ENCODE peak calls at places on chromosomes 13 and 19, in six cellular contexts. A, O, I, E, M and D are unnamed samples.

GRCh38 chr13:30722361-30722760 is 13.0 kb upstream of the ALOX5AP start:
- DNase-seq in O (no peak), M (no peak), I (no peak), A (no peak), E (no peak), D (no peak)

GRCh38 chr13:103876571-103876970 is 810.4 kb upstream of the SLC10A2 start:
- DNase-seq in E (no peak), O (no peak), I (no peak), A (no peak), M (no peak), D (no peak)

GRCh38 chr19:49997709-49998108 is 27.5 kb downstream of the VRK3 start:
- DNase-seq in E (peak), I (peak), M (peak), A (peak), O (peak), D (no peak)

GRCh38 chr19:50266896-50267295 is 62.3 kb downstream of the KCNC3 start:
- DNase-seq in A (peak), I (peak), E (peak), M (peak), O (no peak), D (peak)

GRCh38 chr13:114151565-114152284 is 19.3 kb upstream of the RASA3 start:
- DNase-seq in I (no peak), A (peak), M (no peak), O (no peak), E (peak), D (no peak)

GRCh38 chr13:35979378-35979911 is 151.7 kb downstream of the DCLK1 start:
- DNase-seq in M (no peak), I (no peak), O (no peak), A (no peak), E (no peak), D (no peak)

GRCh38 chr13:40254394-40254793 is 412.0 kb downstream of the FOXO1 start:
- DNase-seq in M (no peak), I (no peak), O (no peak), E (no peak), A (no peak), D (no peak)

GRCh38 chr13:95603887-95604533 is 40.5 kb downstream of the DZIP1 start:
- DNase-seq in M (no peak), E (no peak), I (no peak), O (no peak), A (no peak), D (no peak)

GRCh38 chr13:105196052-105196451 is 1339.4 kb downstream of the EFNB2 start:
- DNase-seq in O (no peak), E (no peak), A (no peak), M (no peak), I (no peak), D (no peak)

GRCh38 chr13:44206429-44206828 is 167.2 kb upstream of the SERP2 start:
- DNase-seq in A (no peak), O (no peak), I (no peak), E (no peak), M (no peak), D (no peak)

GRCh38 chr19:39046037-39046821 is 13.9 kb upstream of the FBXO27 start:
- DNase-seq in A (peak), I (no peak), M (no peak), E (no peak), O (no peak), D (no peak)

GRCh38 chr13:108306768-108307332 is 37.3 kb downstream of the TNFSF13B start:
- DNase-seq in M (no peak), O (no peak), E (no peak), A (no peak), I (no peak), D (no peak)

GRCh38 chr19:44598880-44599279 is 14.5 kb upstream of the IGSF23 start:
- DNase-seq in A (no peak), E (no peak), I (no peak), O (no peak), M (no peak), D (no peak)

GRCh38 chr19:32165176-32165575 is 180.2 kb upstream of the ZNF507 start:
- DNase-seq in I (peak), M (no peak), E (no peak), O (no peak), A (no peak), D (no peak)

GRCh38 chr19:19259741-19260140 is 13.4 kb downstream of the TM6SF2 start:
- DNase-seq in M (peak), I (peak), O (no peak), E (peak), A (peak), D (peak)

GRCh38 chr13:103443604-103444003 is 377.4 kb upstream of the SLC10A2 start:
- DNase-seq in A (no peak), E (no peak), M (no peak), I (no peak), O (no peak), D (no peak)

GRCh38 chr13:77055158-77055557 is 28.2 kb upstream of the FBXL3 start:
- DNase-seq in E (no peak), O (no peak), A (no peak), I (no peak), M (no peak), D (no peak)

GRCh38 chr13:53368948-53369347 is 340.3 kb downstream of the OLFM4 start:
- DNase-seq in I (no peak), M (no peak), O (no peak), A (no peak), E (no peak), D (no peak)

GRCh38 chr13:101522607-101523006 is 70.1 kb downstream of the ITGBL1 start:
- DNase-seq in E (no peak), O (no peak), A (no peak), I (no peak), M (no peak), D (no peak)

GRCh38 chr13:96984061-96984508 is 10.2 kb downstream of the OXGR1 start:
- DNase-seq in I (no peak), E (no peak), A (no peak), M (peak), O (peak), D (no peak)

GRCh38 chr13:112750570-112750969 is 60.7 kb downstream of the ATP11A start:
- DNase-seq in I (no peak), O (no peak), E (no peak), A (no peak), M (no peak), D (no peak)

GRCh38 chr13:113666324-113666660 is 727 bp upstream of the GRK1 start:
- DNase-seq in A (no peak), M (no peak), I (no peak), E (no peak), O (no peak), D (no peak)

GRCh38 chr19:51375504-51376221 is 3.2 kb upstream of the NKG7 start:
- DNase-seq in A (no peak), E (no peak), O (peak), I (no peak), M (no peak), D (no peak)

GRCh38 chr13:26133851-26134250 is 82.0 kb upstream of the SHISA2 start:
- DNase-seq in E (no peak), O (no peak), I (no peak), A (no peak), M (no peak), D (peak)

GRCh38 chr19:54206030-54206830 is 5.6 kb downstream of the RPS9 start:
- DNase-seq in I (no peak), O (no peak), A (no peak), E (peak), M (no peak), D (no peak)

GRCh38 chr19:289651-290538 is 1.3 kb downstream of the PLPP2 start:
- DNase-seq in M (peak), O (no peak), E (peak), I (peak), A (peak), D (peak)

GRCh38 chr19:392375-392970 is 16.5 kb downstream of the C2CD4C start:
- DNase-seq in O (no peak), I (no peak), M (no peak), A (no peak), E (no peak), D (no peak)

GRCh38 chr13:93953856-93954255 is 525.6 kb downstream of the DCT start:
- DNase-seq in M (no peak), E (no peak), O (no peak), I (no peak), A (no peak), D (no peak)

GRCh38 chr19:31416548-31416947 is 67.3 kb upstream of the TSHZ3 start:
- DNase-seq in O (no peak), M (no peak), A (no peak), I (no peak), E (no peak), D (no peak)

GRCh38 chr13:35475960-35476943 is at the start of gene MAB21L1:
- DNase-seq in I (peak), O (no peak), E (no peak), A (no peak), M (peak), D (no peak)

GRCh38 chr13:113856716-113857065 is 7.2 kb downstream of the GAS6 start:
- DNase-seq in O (no peak), E (no peak), A (no peak), I (peak), M (no peak), D (no peak)

GRCh38 chr19:5958851-5959122 is 19.2 kb downstream of the RANBP3 start:
- DNase-seq in I (no peak), A (no peak), O (no peak), E (no peak), M (no peak), D (no peak)

GRCh38 chr19:29260477-29261317 is 47.7 kb upstream of the UQCRFS1 start:
- DNase-seq in M (peak), O (peak), E (peak), I (peak), A (peak), D (peak)

GRCh38 chr13:80340643-80341097 is 256 bp downstream of the SPRY2 start:
- DNase-seq in O (no peak), E (no peak), A (no peak), M (no peak), I (no peak), D (no peak)
- TF ChIP-seq YY1 in O (no peak), E (no peak), A (no peak), M (no peak), I (no peak), D (no peak)

GRCh38 chr19:40055049-40055448 is 982 bp downstream of the ZNF780B start:
- DNase-seq in I (no peak), O (no peak), M (peak), A (no peak), E (peak), D (no peak)

GRCh38 chr19:40057166-40057565 is 1.1 kb upstream of the ZNF780B start:
- DNase-seq in I (no peak), O (no peak), M (no peak), E (no peak), A (no peak), D (no peak)

GRCh38 chr19:40056505-40056904 is 474 bp upstream of the ZNF780B start:
- DNase-seq in A (no peak), O (no peak), I (no peak), E (no peak), M (no peak), D (no peak)

GRCh38 chr19:40054632-40055031 is 1.4 kb downstream of the ZNF780B start:
- DNase-seq in M (peak), A (no peak), O (no peak), I (no peak), E (no peak), D (no peak)

GRCh38 chr19:40055832-40056504 is at the start of gene ZNF780B:
- DNase-seq in M (peak), I (peak), A (peak), E (peak), O (peak), D (peak)
- H3K9ac ChIP-seq in M (peak), I (peak), A (peak), E (peak), O (peak), D (peak)

GRCh38 chr19:43430976-43431375 is 16.3 kb downstream of the TEX101 start:
- DNase-seq in A (no peak), I (no peak), E (no peak), M (no peak), O (no peak), D (no peak)

GRCh38 chr19:43433689-43434088 is 19.0 kb downstream of the TEX101 start:
- DNase-seq in I (no peak), E (no peak), M (no peak), A (no peak), O (no peak), D (no peak)

GRCh38 chr19:43432866-43433673 is 18.4 kb downstream of the TEX101 start:
- DNase-seq in O (no peak), I (peak), M (peak), A (peak), E (peak), D (peak)

GRCh38 chr19:43429395-43429794 is 14.7 kb downstream of the TEX101 start:
- DNase-seq in A (no peak), I (no peak), O (no peak), M (no peak), E (no peak), D (no peak)

DNA sequence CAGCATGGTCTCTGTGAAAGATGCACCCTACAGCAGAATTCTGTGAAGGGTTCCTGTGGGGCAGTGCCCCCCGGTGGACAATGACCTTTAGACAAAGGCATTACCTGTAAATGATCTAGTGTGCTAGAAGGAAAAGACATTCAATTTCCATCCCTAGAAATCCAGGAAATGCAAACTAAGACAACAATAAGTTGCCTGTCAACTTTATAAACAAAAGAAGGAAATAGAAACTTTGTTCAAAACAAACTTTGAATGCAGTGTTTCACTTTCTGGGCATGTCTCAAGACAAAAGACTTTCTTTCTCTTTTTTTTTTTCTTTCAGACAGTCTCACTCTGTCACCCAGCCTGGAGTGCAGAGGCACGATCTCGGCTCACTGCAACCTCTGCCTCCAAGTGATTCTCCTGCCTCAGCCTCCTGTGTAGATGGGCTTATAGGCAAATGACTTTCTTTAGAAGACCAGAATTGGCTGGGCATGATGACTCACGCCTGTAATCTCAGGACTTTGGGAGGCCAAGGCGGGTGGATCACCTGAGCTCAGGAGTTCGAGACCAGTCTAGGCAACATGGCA is 15.5 kb downstream of the TEX101 start:
- DNase-seq in M (no peak), O (no peak), A (no peak), I (no peak), E (no peak), D (no peak)
- TF ChIP-seq YY1 in M (no peak), O (no peak), A (no peak), I (no peak), E (no peak), D (no peak)

GRCh38 chr19:1568320-1569019 is at the start of gene MEX3D:
- DNase-seq in I (peak), E (peak), M (peak), O (no peak), A (no peak), D (no peak)
- H3K9ac ChIP-seq in I (peak), E (peak), M (peak), O (no peak), A (peak), D (peak)

DNA sequence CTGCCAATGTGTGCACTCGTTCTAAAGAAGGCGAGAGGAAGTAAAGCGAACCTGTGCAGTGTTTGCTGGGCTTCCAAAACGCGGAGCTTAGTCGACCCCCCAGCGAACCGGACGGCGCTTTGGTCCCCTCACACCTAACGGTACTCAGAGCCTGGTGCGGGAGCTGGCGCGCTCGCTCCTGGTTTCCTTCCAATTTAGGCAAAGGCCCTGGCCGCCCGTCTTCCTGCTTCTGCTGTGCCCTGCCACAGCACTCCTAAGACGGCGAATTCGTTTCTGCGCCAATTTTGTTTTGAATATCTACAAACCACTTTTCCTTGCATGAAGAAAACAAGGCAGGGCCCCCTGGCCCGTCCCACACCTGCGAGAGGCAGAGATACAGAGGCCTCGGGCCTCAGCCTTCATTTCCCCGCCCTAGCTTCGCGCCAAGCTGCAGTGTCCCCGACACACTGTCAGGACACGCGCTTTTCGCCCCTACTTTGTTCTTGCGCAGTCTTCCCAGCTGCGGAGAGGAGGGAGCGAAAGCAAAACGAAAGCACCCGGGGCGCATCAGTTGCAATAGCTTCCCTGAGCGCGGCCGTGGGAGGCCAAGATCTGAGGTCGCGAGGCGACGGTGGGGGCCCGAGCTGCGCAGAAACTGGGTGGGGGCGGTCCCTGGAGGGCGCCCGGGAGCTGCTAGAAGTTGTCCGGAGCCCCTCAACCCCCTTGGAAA is 111.9 kb downstream of the KCNRG start:
- DNase-seq in A (no peak), I (peak), O (no peak), M (no peak), E (no peak), D (no peak)
- TF ChIP-seq YY1 in A (no peak), I (no peak), O (no peak), M (no peak), E (no peak), D (no peak)

GRCh38 chr19:46718934-46719551 is 2.1 kb upstream of the PRKD2 start:
- DNase-seq in I (no peak), O (peak), A (no peak), E (no peak), M (no peak), D (no peak)
- H3K9ac ChIP-seq in I (no peak), O (peak), A (no peak), E (peak), M (no peak), D (no peak)

GRCh38 chr13:80399340-80400163 is 58.6 kb upstream of the SPRY2 start:
- DNase-seq in A (no peak), E (no peak), O (peak), M (no peak), I (no peak), D (no peak)
- TF ChIP-seq YY1 in A (no peak), E (no peak), O (no peak), M (no peak), I (no peak), D (no peak)

GRCh38 chr19:1406818-1407661 is at the start of gene DAZAP1:
- DNase-seq in E (peak), M (peak), A (peak), O (peak), I (peak), D (peak)

GRCh38 chr19:1407662-1408299 is 395 bp downstream of the DAZAP1 start:
- DNase-seq in E (peak), O (no peak), I (no peak), A (no peak), M (no peak), D (no peak)

GRCh38 chr19:1408300-1409203 is 1.2 kb downstream of the DAZAP1 start:
- DNase-seq in O (no peak), M (peak), A (no peak), E (peak), I (no peak), D (no peak)

GRCh38 chr19:1409204-1410005 is 2.0 kb downstream of the DAZAP1 start:
- DNase-seq in O (no peak), A (no peak), M (no peak), E (no peak), I (no peak), D (no peak)

GRCh38 chr19:1406496-1406817 is 929 bp upstream of the DAZAP1 start:
- DNase-seq in A (no peak), O (peak), M (no peak), I (no peak), E (no peak), D (no peak)
- H3K9ac ChIP-seq in A (peak), O (no peak), M (no peak), I (no peak), E (peak), D (peak)